ENCODE peak calls at places on chromosomes 7 and 10, in four cellular contexts. E is gastrocnemius medialis, P is endothelial cell, F is foreskin fibroblast. X is an unnamed sample.

GRCh38 chr7:156625585-156625984 is 15.0 kb upstream of the RNF32 start:
- DNase-seq in E (no peak), P (no peak), F (no peak), X (no peak)

GRCh38 chr10:69636626-69637550 is 6.8 kb downstream of the FAM241B start:
- DNase-seq in E (no peak), P (peak; percentile 38), F (peak; percentile 18), X (no peak)

GRCh38 chr10:64038097-64038496 is 516.9 kb downstream of the REEP3 start:
- DNase-seq in E (no peak), P (no peak), F (no peak), X (no peak)

GRCh38 chr10:11359849-11360248 is 251.6 kb downstream of the USP6NL start:
- DNase-seq in E (no peak), P (no peak), F (no peak), X (no peak)

GRCh38 chr7:26490631-26491624 is 199.3 kb downstream of the SNX10 start:
- DNase-seq in E (peak; percentile 51), P (no peak), F (no peak), X (no peak)

GRCh38 chr7:155643804-155644177 is 670 bp upstream of the RBM33 start:
- DNase-seq in E (peak; percentile 14), P (no peak), F (no peak), X (no peak)

GRCh38 chr7:38178695-38179344 is 775 bp downstream of the STARD3NL start:
- DNase-seq in E (no peak), P (no peak), F (no peak), X (no peak)

GRCh38 chr10:70942725-70943124 is 54.4 kb upstream of the PCBD1 start:
- DNase-seq in E (no peak), P (no peak), F (no peak), X (no peak)

GRCh38 chr7:91267558-91267955 is 3.3 kb downstream of the FZD1 start:
- DNase-seq in E (no peak), P (no peak), F (peak; percentile 50), X (no peak)

GRCh38 chr7:142338633-142339501 is 81.0 kb upstream of the PRSS58 start:
- DNase-seq in E (peak; percentile 40), P (peak; percentile 74), F (no peak), X (peak; percentile 88)

GRCh38 chr10:29163746-29164145 is 125.1 kb upstream of the LYZL1 start:
- DNase-seq in E (no peak), P (no peak), F (peak; percentile 21), X (no peak)

GRCh38 chr7:110373514-110374258 is 717.2 kb upstream of the LRRN3 start:
- DNase-seq in E (no peak), P (no peak), F (no peak), X (no peak)

GRCh38 chr7:46583606-46584005 is 662.5 kb upstream of the IGFBP3 start:
- DNase-seq in E (peak; percentile 36), P (no peak), F (peak; percentile 90), X (no peak)

GRCh38 chr10:70458329-70459060 is 17.0 kb upstream of the NODAL start:
- DNase-seq in E (peak; percentile 80), P (peak; percentile 49), F (peak; percentile 89), X (peak; percentile 64)

GRCh38 chr7:24842449-24843241 is 85.4 kb upstream of the GSDME start:
- DNase-seq in E (no peak), P (no peak), F (peak; percentile 56), X (no peak)

GRCh38 chr7:70923086-70923845 is 208.7 kb upstream of the GALNT17 start:
- DNase-seq in E (no peak), P (no peak), F (no peak), X (no peak)

GRCh38 chr10:98886686-98887085 is 349.0 kb downstream of the HPSE2 start:
- DNase-seq in E (no peak), P (no peak), F (peak; percentile 73), X (no peak)

GRCh38 chr7:23242935-23243334 is 3.6 kb upstream of the GPNMB start:
- DNase-seq in E (no peak), P (no peak), F (no peak), X (no peak)

GRCh38 chr7:77537595-77538185 is 595 bp downstream of the PTPN12 start:
- DNase-seq in E (peak; percentile 25), P (peak; percentile 55), F (peak; percentile 47), X (peak; percentile 60)

GRCh38 chr10:1495915-1496517 is 241.3 kb downstream of the ADARB2 start:
- DNase-seq in E (no peak), P (no peak), F (no peak), X (no peak)

GRCh38 chr7:1617957-1618356 is 48.1 kb upstream of the PSMG3 start:
- DNase-seq in E (no peak), P (no peak), F (no peak), X (no peak)

GRCh38 chr7:47405286-47405904 is 176.5 kb downstream of the TNS3 start:
- DNase-seq in E (no peak), P (no peak), F (no peak), X (no peak)

GRCh38 chr10:125257521-125258105 is 97.2 kb upstream of the CTBP2 start:
- DNase-seq in E (no peak), P (no peak), F (no peak), X (peak; percentile 49)

GRCh38 chr7:118068-118802 is 74.1 kb upstream of the FAM20C start:
- DNase-seq in E (no peak), P (no peak), F (no peak), X (no peak)

GRCh38 chr10:95864906-95865813 is 42.6 kb upstream of the CC2D2B start:
- DNase-seq in E (no peak), P (peak; percentile 49), F (peak; percentile 92), X (peak; percentile 20)

GRCh38 chr10:60613434-60613833 is 164.8 kb upstream of the CDK1 start:
- DNase-seq in E (no peak), P (no peak), F (no peak), X (no peak)

GRCh38 chr10:15351099-15351820 is 19.8 kb downstream of the FAM171A1 start:
- DNase-seq in E (no peak), P (no peak), F (no peak), X (no peak)

GRCh38 chr10:5354068-5354467 is 10.7 kb upstream of the UCN3 start:
- DNase-seq in E (no peak), P (no peak), F (no peak), X (no peak)

GRCh38 chr10:125049216-125049903 is 107.4 kb downstream of the ZRANB1 start:
- DNase-seq in E (no peak), P (no peak), F (no peak), X (no peak)

GRCh38 chr10:83373659-83374058 is 765.6 kb upstream of the GHITM start:
- DNase-seq in E (no peak), P (peak; percentile 16), F (peak; percentile 0), X (peak; percentile 41)

GRCh38 chr7:84454174-84454959 is 259.8 kb upstream of the SEMA3A start:
- DNase-seq in E (no peak), P (no peak), F (peak; percentile 34), X (no peak)
- TF ChIP-seq CTCF in E (no peak), P (no peak), F (no peak), X (no peak)

GRCh38 chr10:133235891-133236321 is 1.7 kb upstream of the VENTX start:
- DNase-seq in E (no peak), P (no peak), F (no peak), X (no peak)
- TF ChIP-seq CTCF in E (no peak), P (no peak), F (no peak), X (no peak)

GRCh38 chr7:102319671-102320070 is 33.0 kb downstream of the SH2B2 start:
- DNase-seq in E (no peak), P (no peak), F (no peak), X (no peak)

GRCh38 chr7:102320601-102321350 is 34.1 kb downstream of the SH2B2 start:
- DNase-seq in E (no peak), P (no peak), F (no peak), X (no peak)

GRCh38 chr7:102320181-102320580 is 33.5 kb downstream of the SH2B2 start:
- DNase-seq in E (no peak), P (no peak), F (no peak), X (no peak)

GRCh38 chr7:102317231-102318059 is 30.8 kb downstream of the SH2B2 start:
- DNase-seq in E (no peak), P (no peak), F (no peak), X (no peak)

DNA sequence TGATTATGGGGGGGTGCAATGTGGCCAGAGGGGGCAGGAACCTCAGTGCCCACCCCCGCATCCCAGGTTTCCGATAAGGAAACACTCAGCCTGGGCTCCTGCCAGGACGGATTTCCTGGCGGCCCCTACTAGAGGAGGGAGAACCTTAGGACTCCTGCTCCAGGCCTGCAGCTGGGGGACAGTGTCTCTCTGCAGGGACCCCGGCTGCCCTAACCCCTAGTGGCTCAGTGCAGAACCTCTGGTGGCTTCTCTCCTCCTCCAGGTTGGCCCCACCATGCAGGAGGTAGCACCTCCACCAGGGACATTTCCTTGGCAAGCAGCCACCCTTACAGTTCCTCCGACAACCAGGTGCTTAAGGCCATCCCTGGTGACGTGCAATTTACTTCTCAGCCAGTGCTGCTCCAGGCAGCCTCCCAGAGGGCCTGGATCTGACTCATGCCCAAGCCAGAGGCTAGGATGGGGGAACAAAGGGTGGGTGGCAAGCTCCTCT is 31.9 kb downstream of the SH2B2 start:
- DNase-seq in E (no peak), P (no peak), F (peak; percentile 36), X (no peak)
- TF ChIP-seq CTCF in E (no peak), P (no peak), F (no peak), X (no peak)

DNA sequence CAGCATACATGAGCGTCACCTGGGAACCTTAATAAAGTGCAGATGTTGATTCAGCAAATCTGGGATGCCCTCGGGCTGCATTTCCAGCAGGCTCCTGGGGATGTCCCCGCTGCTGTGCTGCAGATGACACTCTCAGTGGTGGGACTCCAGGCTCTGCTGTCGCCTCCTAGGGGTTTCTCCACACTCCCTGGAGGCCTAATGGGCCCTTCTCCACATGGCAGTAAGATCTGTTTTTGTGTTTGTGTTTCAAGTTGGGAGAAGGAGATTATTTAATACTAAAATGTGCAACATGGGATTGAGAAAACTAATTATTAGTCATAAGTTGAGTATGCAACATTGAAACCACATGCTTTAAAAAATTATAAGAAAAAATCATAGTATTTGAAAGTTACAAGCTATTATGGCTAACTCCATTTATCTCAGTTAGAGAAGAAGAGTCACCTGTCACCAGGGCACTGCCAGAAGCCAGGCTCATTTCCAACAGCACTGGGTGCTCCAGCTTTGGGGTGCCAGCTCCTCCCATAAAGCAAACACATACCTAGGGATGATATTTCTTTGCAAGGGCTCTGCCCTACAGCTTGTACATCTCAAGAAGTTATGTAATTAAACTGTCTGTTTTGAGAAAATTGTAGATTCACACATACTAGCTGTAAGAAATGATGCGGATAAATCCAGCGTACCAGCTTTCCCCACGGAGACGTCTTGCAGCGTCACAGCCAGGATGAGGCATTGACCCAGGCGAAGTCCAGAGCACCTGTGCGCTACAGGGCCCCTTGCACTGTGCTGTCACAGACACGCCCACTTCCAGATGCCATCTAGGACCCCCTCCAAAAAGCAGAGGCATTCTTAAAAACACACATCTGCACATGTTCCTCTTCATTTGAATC is 106.4 kb downstream of the EGFR start:
- DNase-seq in E (peak; percentile 49), P (no peak), F (peak; percentile 65), X (no peak)
- TF ChIP-seq CTCF in E (no peak), P (no peak), F (no peak), X (no peak)

GRCh38 chr7:158663428-158663741 is 41.2 kb downstream of the NCAPG2 start:
- DNase-seq in E (no peak), P (no peak), F (no peak), X (no peak)
- TF ChIP-seq CTCF in E (no peak), P (no peak), F (no peak), X (no peak)

GRCh38 chr10:43667317-43667731 is 18.6 kb upstream of the ZNF32 start:
- DNase-seq in E (no peak), P (no peak), F (peak; percentile 58), X (peak; percentile 41)
- TF ChIP-seq CTCF in E (peak; percentile 37), P (no peak), F (peak; percentile 50), X (peak; percentile 41)

GRCh38 chr7:53358301-53358700 is 322.9 kb downstream of the POM121L12 start:
- DNase-seq in E (no peak), P (no peak), F (no peak), X (no peak)
- TF ChIP-seq CTCF in E (no peak), P (no peak), F (no peak), X (no peak)

GRCh38 chr7:149872419-149873073 is 1.2 kb upstream of the ATP6V0E2 start:
- DNase-seq in E (peak; percentile 88), P (peak; percentile 43), F (peak; percentile 94), X (peak; percentile 65)
- TF ChIP-seq CTCF in E (peak; percentile 35), P (no peak), F (peak; percentile 26), X (no peak)